ENCODE peak calls at places on chromosomes 11 and 22, in seven cellular contexts. L is left ventricle myocardium inferior, H is Panc1, E is breast epithelium, P is PC-9, Y is right lobe of liver, D is heart left ventricle. K is an unnamed sample.

GRCh38 chr22:48376936-48377335 is 1450.7 kb downstream of the BRD1 start:
- DNase-seq in H (no peak), D (no peak), Y (no peak), L (no peak), P (no peak), E (peak), K (no peak)

GRCh38 chr22:20089977-20090729 is 10.1 kb downstream of the DGCR8 start:
- DNase-seq in E (no peak), D (no peak), P (no peak), Y (no peak), L (no peak), H (no peak), K (no peak)

GRCh38 chr11:75079546-75079945 is 17.1 kb downstream of the OR2AT4 start:
- DNase-seq in P (no peak), H (no peak), Y (no peak), L (no peak), D (no peak), E (no peak), K (no peak)

GRCh38 chr22:50545522-50546325 is at the start of gene KLHDC7B:
- DNase-seq in P (no peak), H (no peak), E (no peak), D (no peak), L (no peak), Y (no peak), K (no peak)

GRCh38 chr11:30863177-30863576 is 277.0 kb upstream of the MPPED2 start:
- DNase-seq in L (no peak), Y (no peak), E (no peak), D (no peak), P (no peak), H (no peak), K (no peak)

GRCh38 chr11:117932987-117933386 is 3.8 kb upstream of the TMPRSS13 start:
- DNase-seq in H (no peak), D (no peak), E (peak), L (no peak), P (no peak), Y (no peak), K (no peak)

GRCh38 chr22:11627436-11627797 is 3900.6 kb upstream of the OR11H1 start:
- DNase-seq in L (no peak), E (no peak), H (no peak), Y (no peak), D (no peak), P (no peak), K (no peak)

GRCh38 chr11:126132319-126132718 is 69.7 kb upstream of the CDON start:
- DNase-seq in H (no peak), P (peak), E (no peak), D (no peak), Y (no peak), L (peak), K (peak)

GRCh38 chr11:1491379-1491778 is 4.8 kb upstream of the MOB2 start:
- DNase-seq in H (no peak), E (no peak), L (no peak), Y (no peak), D (no peak), P (no peak), K (no peak)

GRCh38 chr11:18312012-18312411 is 9.9 kb downstream of the HPS5 start:
- DNase-seq in H (no peak), P (no peak), L (no peak), Y (no peak), D (no peak), E (no peak), K (no peak)

GRCh38 chr22:46432164-46433068 is 96.9 kb downstream of the TRMU start:
- DNase-seq in D (no peak), P (no peak), H (no peak), Y (no peak), E (no peak), L (no peak), K (no peak)

GRCh38 chr11:134576721-134577171 is 164.7 kb upstream of the B3GAT1 start:
- DNase-seq in Y (no peak), H (no peak), L (no peak), E (peak), D (no peak), P (no peak), K (no peak)

GRCh38 chr11:93704237-93704636 is 37.1 kb downstream of the TAF1D start:
- DNase-seq in L (no peak), H (no peak), P (no peak), D (no peak), E (no peak), Y (no peak), K (no peak)
- TF ChIP-seq CTCF in L (no peak), H (peak), P (peak), D (no peak), E (no peak), Y (no peak), K (no peak)

DNA sequence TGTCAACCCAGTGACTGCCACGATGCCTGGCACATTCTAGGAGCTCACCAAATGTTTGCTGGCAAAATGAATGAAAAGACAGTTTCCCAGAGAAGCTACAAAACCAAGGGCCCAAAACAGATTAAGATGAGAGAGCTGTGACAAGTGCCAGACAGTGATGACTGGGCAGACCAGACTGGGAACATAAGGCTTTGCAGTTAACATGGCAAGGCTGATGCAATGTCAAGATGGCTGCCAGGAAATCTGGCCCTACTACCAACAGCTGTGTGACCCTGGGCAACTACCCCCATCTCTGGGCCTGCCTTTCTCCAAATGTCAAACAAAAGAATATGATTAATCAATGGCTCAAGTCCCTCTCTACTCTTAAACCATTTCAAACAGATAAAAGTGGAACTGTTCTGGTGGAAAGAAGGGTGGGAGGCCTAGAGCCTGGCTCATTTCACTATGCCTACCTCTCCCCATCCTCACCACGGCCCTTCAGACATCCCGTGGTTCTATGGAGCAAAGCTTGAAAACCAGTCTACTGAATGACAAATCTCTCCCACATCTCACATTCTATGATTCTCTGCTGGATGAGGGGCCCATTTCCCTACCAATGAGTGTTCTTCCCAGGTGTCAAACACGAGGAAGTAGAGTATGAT is 12.8 kb downstream of the AP1B1 start:
- DNase-seq in L (no peak), H (no peak), D (no peak), P (no peak), E (no peak), Y (no peak), K (peak)
- H3K27ac ChIP-seq in L (no peak), H (no peak), D (no peak), P (peak), E (peak), Y (no peak), K (peak)

GRCh38 chr11:65352783-65353182 is 1.8 kb upstream of the TIGD3 start:
- DNase-seq in L (no peak), P (no peak), E (no peak), H (no peak), Y (no peak), D (peak), K (no peak)
- TF ChIP-seq CTCF in L (peak), P (peak), E (peak), H (no peak), Y (peak), D (peak), K (no peak)

GRCh38 chr11:5405173-5405572 is 16.7 kb upstream of the OR51Q1 start:
- DNase-seq in E (no peak), L (no peak), Y (no peak), H (no peak), P (no peak), D (no peak), K (no peak)
- H3K27ac ChIP-seq in E (no peak), L (no peak), Y (no peak), H (no peak), P (no peak), D (no peak), K (no peak)

GRCh38 chr11:22426915-22427314 is 88.7 kb downstream of the SLC17A6 start:
- DNase-seq in D (no peak), P (no peak), E (no peak), H (no peak), Y (no peak), L (no peak), K (no peak)
- TF ChIP-seq CTCF in D (peak), P (peak), E (no peak), H (no peak), Y (no peak), L (peak), K (no peak)

GRCh38 chr11:94196363-94196762 is 67.7 kb downstream of the PANX1 start:
- DNase-seq in D (no peak), L (no peak), Y (peak), E (no peak), H (no peak), P (peak), K (no peak)
- H3K27ac ChIP-seq in D (no peak), L (no peak), Y (peak), E (no peak), H (no peak), P (no peak), K (no peak)

DNA sequence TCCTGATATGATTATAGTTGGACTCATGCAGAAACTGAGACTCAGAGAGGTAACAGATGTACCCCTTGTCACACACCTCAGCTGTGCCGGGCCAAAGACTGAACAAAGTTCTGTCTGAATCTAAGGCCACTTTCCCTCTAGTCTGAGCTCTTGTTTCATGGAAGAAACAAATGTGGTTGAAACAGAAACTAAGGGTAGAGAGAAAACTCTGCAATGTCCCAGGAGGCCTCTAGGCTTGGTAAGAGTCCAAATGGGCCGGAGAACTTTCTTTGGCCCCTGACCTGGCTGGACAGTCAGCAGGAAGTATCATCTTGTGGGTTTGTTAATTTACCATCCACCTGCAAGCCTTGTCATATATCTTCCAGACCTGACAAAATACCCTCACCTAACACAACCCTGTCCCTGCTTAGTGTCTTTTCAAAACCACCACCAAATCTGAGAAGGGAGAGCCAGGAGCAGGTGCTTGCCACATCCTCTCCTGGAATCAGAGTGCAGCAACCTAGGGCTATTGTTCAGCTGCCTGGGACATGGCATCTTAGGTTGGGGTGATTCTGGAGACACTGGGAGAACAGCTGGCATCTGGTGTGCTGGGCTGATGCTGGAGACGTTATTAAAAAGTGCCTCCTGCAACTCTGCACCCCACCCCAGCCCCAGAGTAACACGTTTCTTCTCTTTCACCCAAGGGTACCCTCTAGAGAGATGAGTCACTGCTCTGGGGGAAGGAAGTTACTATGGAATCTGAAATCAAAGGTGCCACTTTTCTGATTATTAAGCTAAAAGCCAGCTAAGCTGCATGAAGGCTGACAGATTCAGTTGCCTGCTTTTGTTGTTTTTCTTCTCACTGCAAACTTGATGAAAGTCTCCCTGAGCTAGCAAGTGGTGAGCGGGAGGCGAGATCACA is 126.3 kb upstream of the TIMP3 start:
- DNase-seq in D (no peak), L (peak), P (peak), E (no peak), H (no peak), Y (no peak), K (no peak)
- TF ChIP-seq CTCF in D (peak), L (peak), P (no peak), E (no peak), H (no peak), Y (peak), K (no peak)

DNA sequence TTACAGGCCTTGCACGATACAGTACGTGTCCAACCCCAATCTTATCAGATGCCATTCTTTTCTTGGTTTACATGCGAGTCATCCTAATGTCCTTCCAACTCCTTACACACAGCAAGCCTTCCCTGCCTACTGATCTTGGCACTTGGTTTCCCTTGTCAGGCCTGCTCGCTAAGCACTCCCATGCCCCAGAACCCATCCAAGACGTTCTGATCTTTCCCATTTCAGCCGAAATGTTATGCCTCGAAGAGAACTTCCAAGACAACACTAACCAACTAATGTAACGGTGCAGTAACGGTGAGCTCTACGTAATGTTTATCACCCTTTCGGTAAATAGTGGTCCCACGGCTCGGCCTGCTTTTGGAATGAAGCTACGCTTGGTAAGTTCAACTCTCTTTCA is 521 bp downstream of the PES1 start:
- DNase-seq in E (no peak), Y (no peak), L (no peak), D (no peak), P (no peak), H (no peak), K (no peak)
- H3K27ac ChIP-seq in E (peak), Y (peak), L (peak), D (peak), P (peak), H (peak), K (peak)